ENCODE peak calls at places on chromosomes 1 and 21, in five cellular contexts. E is astrocyte of the hippocampus, L is neuronal stem cell, H is GDM1, V is HepG2. P is an unnamed sample.

GRCh38 chr1:28437924-28438699 is 67.7 kb upstream of the RCC1 start:
- DNase-seq in E (peak; percentile 98), L (peak; percentile 41), H (peak; percentile 90), V (peak; percentile 96), P (peak; percentile 36)

GRCh38 chr1:188261849-188262248 is 1433.1 kb downstream of the PLA2G4A start:
- DNase-seq in E (no peak), L (no peak), H (no peak), V (peak; percentile 4), P (no peak)

GRCh38 chr21:38950388-38951094 is 144.8 kb downstream of the ETS2 start:
- DNase-seq in E (no peak), L (no peak), H (no peak), V (no peak), P (peak; percentile 30)

GRCh38 chr1:119409731-119410130 is 5.2 kb upstream of the HSD3B2 start:
- DNase-seq in E (peak; percentile 32), L (no peak), H (no peak), V (no peak), P (no peak)

GRCh38 chr1:93344886-93345632 is 648 bp upstream of the DR1 start:
- DNase-seq in E (no peak), L (no peak), H (no peak), V (peak; percentile 31), P (no peak)

GRCh38 chr1:51564124-51564523 is 45.1 kb upstream of the EPS15 start:
- DNase-seq in E (no peak), L (no peak), H (no peak), V (no peak), P (no peak)

GRCh38 chr1:206829875-206830274 is 35.5 kb upstream of the IL20 start:
- DNase-seq in E (no peak), L (no peak), H (peak; percentile 47), V (no peak), P (peak; percentile 86)

GRCh38 chr1:77126309-77126708 is 92.9 kb downstream of the PIGK start:
- DNase-seq in E (peak; percentile 82), L (peak; percentile 61), H (peak; percentile 16), V (peak; percentile 39), P (no peak)

GRCh38 chr1:31736675-31737074 is 27.5 kb downstream of the ADGRB2 start:
- DNase-seq in E (no peak), L (no peak), H (no peak), V (no peak), P (no peak)

GRCh38 chr1:64046871-64047270 is 156.6 kb upstream of the UBE2U start:
- DNase-seq in E (no peak), L (no peak), H (no peak), V (no peak), P (no peak)

GRCh38 chr1:169062152-169062551 is 44.3 kb upstream of the ATP1B1 start:
- DNase-seq in E (no peak), L (no peak), H (no peak), V (no peak), P (no peak)

GRCh38 chr1:72442251-72442650 is 159.9 kb upstream of the NEGR1 start:
- DNase-seq in E (peak; percentile 39), L (no peak), H (no peak), V (no peak), P (no peak)

GRCh38 chr1:18018381-18018780 is 89.2 kb upstream of the IGSF21 start:
- DNase-seq in E (no peak), L (no peak), H (no peak), V (no peak), P (no peak)

GRCh38 chr1:235503333-235504121 is 725 bp downstream of the B3GALNT2 start:
- DNase-seq in E (peak; percentile 78), L (no peak), H (peak; percentile 37), V (peak; percentile 35), P (peak; percentile 76)

GRCh38 chr1:69088556-69088955 is 479.2 kb upstream of the LRRC7 start:
- DNase-seq in E (no peak), L (no peak), H (no peak), V (no peak), P (no peak)

GRCh38 chr21:44552136-44552535 is 831 bp upstream of the KRTAP10-2 start:
- DNase-seq in E (no peak), L (no peak), H (no peak), V (no peak), P (no peak)